ENCODE peak calls at places on chromosome 20, in seven cellular contexts. One of them, this sample, is unnamed.
A peak's percentile ranks its signal among the peaks of the same experiment; 100 is the strongest.

GRCh38 chr20:62409935-62410741 is 3.1 kb upstream of the CABLES2 start:
- DNase-seq in bronchial epithelial cell: no peak
- DNase-seq in A549: peak; percentile 51
- DNase-seq in neural progenitor cell: peak; percentile 84
- DNase-seq in heart right ventricle: peak; percentile 60
- DNase-seq in upper lobe of right lung: peak; percentile 84
- DNase-seq in psoas muscle: peak; percentile 47
- DNase-seq in this sample: peak; percentile 78

GRCh38 chr20:21053002-21053762 is 53.0 kb downstream of the LINC00237 start:
- DNase-seq in bronchial epithelial cell: no peak
- DNase-seq in A549: no peak
- DNase-seq in neural progenitor cell: peak; percentile 54
- DNase-seq in heart right ventricle: no peak
- DNase-seq in upper lobe of right lung: no peak
- DNase-seq in psoas muscle: no peak
- DNase-seq in this sample: no peak

GRCh38 chr20:35776513-35777101 is 4.8 kb downstream of the PHF20 start:
- DNase-seq in bronchial epithelial cell: peak; percentile 55
- DNase-seq in A549: peak; percentile 8
- DNase-seq in neural progenitor cell: no peak
- DNase-seq in heart right ventricle: peak; percentile 17
- DNase-seq in upper lobe of right lung: no peak
- DNase-seq in psoas muscle: peak; percentile 64
- DNase-seq in this sample: no peak

GRCh38 chr20:36318166-36318565 is 12.0 kb downstream of the DLGAP4 start:
- DNase-seq in bronchial epithelial cell: no peak
- DNase-seq in A549: no peak
- DNase-seq in neural progenitor cell: no peak
- DNase-seq in heart right ventricle: no peak
- DNase-seq in upper lobe of right lung: peak; percentile 34
- DNase-seq in psoas muscle: no peak
- DNase-seq in this sample: no peak

GRCh38 chr20:57838670-57839142 is 128.9 kb upstream of the PMEPA1 start:
- DNase-seq in bronchial epithelial cell: no peak
- DNase-seq in A549: no peak
- DNase-seq in neural progenitor cell: no peak
- DNase-seq in heart right ventricle: no peak
- DNase-seq in upper lobe of right lung: no peak
- DNase-seq in psoas muscle: no peak
- DNase-seq in this sample: no peak

GRCh38 chr20:17557675-17558006 is 12.2 kb upstream of the DSTN start:
- DNase-seq in bronchial epithelial cell: peak; percentile 97
- DNase-seq in A549: peak; percentile 60
- DNase-seq in neural progenitor cell: no peak
- DNase-seq in heart right ventricle: no peak
- DNase-seq in upper lobe of right lung: no peak
- DNase-seq in psoas muscle: no peak
- DNase-seq in this sample: no peak

GRCh38 chr20:51926670-51927305 is 124.5 kb upstream of the SALL4 start:
- DNase-seq in bronchial epithelial cell: peak; percentile 58
- DNase-seq in A549: no peak
- DNase-seq in neural progenitor cell: no peak
- DNase-seq in heart right ventricle: no peak
- DNase-seq in upper lobe of right lung: no peak
- DNase-seq in psoas muscle: no peak
- DNase-seq in this sample: no peak

GRCh38 chr20:57717797-57718196 is 8.0 kb upstream of the PMEPA1 start:
- DNase-seq in bronchial epithelial cell: peak; percentile 85
- DNase-seq in A549: peak; percentile 86
- DNase-seq in neural progenitor cell: no peak
- DNase-seq in heart right ventricle: no peak
- DNase-seq in upper lobe of right lung: no peak
- DNase-seq in psoas muscle: no peak
- DNase-seq in this sample: no peak

GRCh38 chr20:17228624-17229061 is 1.8 kb downstream of the PCSK2 start:
- DNase-seq in bronchial epithelial cell: no peak
- DNase-seq in A549: no peak
- DNase-seq in neural progenitor cell: peak; percentile 53
- DNase-seq in heart right ventricle: peak; percentile 8
- DNase-seq in upper lobe of right lung: peak; percentile 71
- DNase-seq in psoas muscle: no peak
- DNase-seq in this sample: no peak

GRCh38 chr20:47805951-47806350 is 20.7 kb upstream of the SULF2 start:
- DNase-seq in bronchial epithelial cell: no peak
- DNase-seq in A549: no peak
- DNase-seq in neural progenitor cell: no peak
- DNase-seq in heart right ventricle: no peak
- DNase-seq in upper lobe of right lung: no peak
- DNase-seq in psoas muscle: no peak
- DNase-seq in this sample: no peak

GRCh38 chr20:51562027-51562333 is 19.5 kb upstream of the NFATC2 start:
- DNase-seq in bronchial epithelial cell: no peak
- DNase-seq in A549: no peak
- DNase-seq in neural progenitor cell: no peak
- DNase-seq in heart right ventricle: no peak
- DNase-seq in upper lobe of right lung: no peak
- DNase-seq in psoas muscle: no peak
- DNase-seq in this sample: no peak

GRCh38 chr20:20489054-20489453 is 121.2 kb downstream of the INSM1 start:
- DNase-seq in bronchial epithelial cell: no peak
- DNase-seq in A549: no peak
- DNase-seq in neural progenitor cell: no peak
- DNase-seq in heart right ventricle: no peak
- DNase-seq in upper lobe of right lung: no peak
- DNase-seq in psoas muscle: no peak
- DNase-seq in this sample: peak; percentile 31

GRCh38 chr20:57657537-57658446 is 37.6 kb upstream of the ZBP1 start:
- DNase-seq in bronchial epithelial cell: peak; percentile 85
- DNase-seq in A549: no peak
- DNase-seq in neural progenitor cell: no peak
- DNase-seq in heart right ventricle: peak; percentile 60
- DNase-seq in upper lobe of right lung: peak; percentile 88
- DNase-seq in psoas muscle: peak; percentile 45
- DNase-seq in this sample: no peak

GRCh38 chr20:63372971-63373885 is 12.1 kb upstream of the CHRNA4 start:
- DNase-seq in bronchial epithelial cell: no peak
- DNase-seq in A549: no peak
- DNase-seq in neural progenitor cell: no peak
- DNase-seq in heart right ventricle: peak; percentile 2
- DNase-seq in upper lobe of right lung: no peak
- DNase-seq in psoas muscle: no peak
- DNase-seq in this sample: no peak

GRCh38 chr20:30168025-30168799 is 1089.3 kb upstream of the DEFB115 start:
- DNase-seq in bronchial epithelial cell: no peak
- DNase-seq in A549: no peak
- DNase-seq in neural progenitor cell: no peak
- DNase-seq in heart right ventricle: peak; percentile 43
- DNase-seq in upper lobe of right lung: peak; percentile 61
- DNase-seq in psoas muscle: no peak
- DNase-seq in this sample: peak; percentile 14

GRCh38 chr20:14691994-14692393 is 354.6 kb upstream of the FLRT3 start:
- DNase-seq in bronchial epithelial cell: peak; percentile 50
- DNase-seq in A549: no peak
- DNase-seq in neural progenitor cell: no peak
- DNase-seq in heart right ventricle: no peak
- DNase-seq in upper lobe of right lung: no peak
- DNase-seq in psoas muscle: no peak
- DNase-seq in this sample: no peak

GRCh38 chr20:44247676-44248419 is 740 bp downstream of the GDAP1L1 start:
- DNase-seq in bronchial epithelial cell: peak; percentile 3
- DNase-seq in A549: peak; percentile 35
- DNase-seq in neural progenitor cell: peak; percentile 94
- DNase-seq in heart right ventricle: peak; percentile 40
- DNase-seq in upper lobe of right lung: no peak
- DNase-seq in psoas muscle: no peak
- DNase-seq in this sample: peak; percentile 64

GRCh38 chr20:63896136-63896890 is 1.4 kb downstream of the DNAJC5 start:
- DNase-seq in bronchial epithelial cell: peak; percentile 31
- DNase-seq in A549: no peak
- DNase-seq in neural progenitor cell: peak; percentile 33
- DNase-seq in heart right ventricle: peak; percentile 48
- DNase-seq in upper lobe of right lung: peak; percentile 81
- DNase-seq in psoas muscle: peak; percentile 57
- DNase-seq in this sample: peak; percentile 75

GRCh38 chr20:32429343-32429742 is 71.2 kb downstream of the ASXL1 start:
- DNase-seq in bronchial epithelial cell: no peak
- DNase-seq in A549: no peak
- DNase-seq in neural progenitor cell: no peak
- DNase-seq in heart right ventricle: no peak
- DNase-seq in upper lobe of right lung: no peak
- DNase-seq in psoas muscle: no peak
- DNase-seq in this sample: peak; percentile 7

GRCh38 chr20:32199006-32199405 is 8.5 kb downstream of the PLAGL2 start:
- DNase-seq in bronchial epithelial cell: no peak
- DNase-seq in A549: no peak
- DNase-seq in neural progenitor cell: no peak
- DNase-seq in heart right ventricle: no peak
- DNase-seq in upper lobe of right lung: no peak
- DNase-seq in psoas muscle: no peak
- DNase-seq in this sample: no peak

GRCh38 chr20:37351689-37352610 is 6.0 kb downstream of the SRC start:
- DNase-seq in bronchial epithelial cell: no peak
- DNase-seq in A549: no peak
- DNase-seq in neural progenitor cell: no peak
- DNase-seq in heart right ventricle: no peak
- DNase-seq in upper lobe of right lung: peak; percentile 20
- DNase-seq in psoas muscle: no peak
- DNase-seq in this sample: no peak

GRCh38 chr20:64176548-64177419 is 12.5 kb downstream of the MYT1 start:
- DNase-seq in bronchial epithelial cell: no peak
- DNase-seq in A549: no peak
- DNase-seq in neural progenitor cell: no peak
- DNase-seq in heart right ventricle: no peak
- DNase-seq in upper lobe of right lung: no peak
- DNase-seq in psoas muscle: no peak
- DNase-seq in this sample: no peak

GRCh38 chr20:57071283-57071701 is 195.1 kb downstream of the BMP7 start:
- DNase-seq in bronchial epithelial cell: no peak
- DNase-seq in A549: no peak
- DNase-seq in neural progenitor cell: peak; percentile 77
- DNase-seq in heart right ventricle: no peak
- DNase-seq in upper lobe of right lung: peak; percentile 10
- DNase-seq in psoas muscle: no peak
- DNase-seq in this sample: no peak

GRCh38 chr20:17621229-17621968 is 51.5 kb downstream of the DSTN start:
- DNase-seq in bronchial epithelial cell: no peak
- DNase-seq in A549: no peak
- DNase-seq in neural progenitor cell: no peak
- DNase-seq in heart right ventricle: no peak
- DNase-seq in upper lobe of right lung: peak; percentile 32
- DNase-seq in psoas muscle: no peak
- DNase-seq in this sample: peak; percentile 19

GRCh38 chr20:17905544-17905943 is 63.0 kb downstream of the SNX5 start:
- DNase-seq in bronchial epithelial cell: no peak
- DNase-seq in A549: no peak
- DNase-seq in neural progenitor cell: no peak
- DNase-seq in heart right ventricle: no peak
- DNase-seq in upper lobe of right lung: no peak
- DNase-seq in psoas muscle: no peak
- DNase-seq in this sample: no peak

GRCh38 chr20:50191566-50192363 is 1.1 kb downstream of the CEBPB start:
- DNase-seq in bronchial epithelial cell: no peak
- DNase-seq in A549: peak; percentile 75
- DNase-seq in neural progenitor cell: peak; percentile 84
- DNase-seq in heart right ventricle: peak; percentile 55
- DNase-seq in upper lobe of right lung: peak; percentile 80
- DNase-seq in psoas muscle: peak; percentile 53
- DNase-seq in this sample: peak; percentile 76
- TF ChIP-seq CTCF in bronchial epithelial cell: peak; percentile 37
- TF ChIP-seq CTCF in A549: no peak
- TF ChIP-seq CTCF in neural progenitor cell: peak; percentile 49
- TF ChIP-seq CTCF in heart right ventricle: peak; percentile 29
- TF ChIP-seq CTCF in upper lobe of right lung: peak; percentile 30
- TF ChIP-seq CTCF in psoas muscle: peak; percentile 54
- TF ChIP-seq CTCF in this sample: peak; percentile 31

GRCh38 chr20:25699914-25700313 is 3.3 kb upstream of the ZNF337 start:
- DNase-seq in bronchial epithelial cell: peak; percentile 23
- DNase-seq in A549: peak; percentile 53
- DNase-seq in neural progenitor cell: no peak
- DNase-seq in heart right ventricle: no peak
- DNase-seq in upper lobe of right lung: no peak
- DNase-seq in psoas muscle: no peak
- DNase-seq in this sample: no peak

GRCh38 chr20:25697132-25697446 is 436 bp upstream of the ZNF337 start:
- DNase-seq in bronchial epithelial cell: no peak
- DNase-seq in A549: no peak
- DNase-seq in neural progenitor cell: no peak
- DNase-seq in heart right ventricle: no peak
- DNase-seq in upper lobe of right lung: no peak
- DNase-seq in psoas muscle: no peak
- DNase-seq in this sample: no peak

GRCh38 chr20:25692499-25692898 is 4.2 kb downstream of the ZNF337 start:
- DNase-seq in bronchial epithelial cell: no peak
- DNase-seq in A549: no peak
- DNase-seq in neural progenitor cell: no peak
- DNase-seq in heart right ventricle: no peak
- DNase-seq in upper lobe of right lung: no peak
- DNase-seq in psoas muscle: no peak
- DNase-seq in this sample: no peak

GRCh38 chr20:25695532-25696383 is 895 bp downstream of the ZNF337 start:
- DNase-seq in bronchial epithelial cell: no peak
- DNase-seq in A549: no peak
- DNase-seq in neural progenitor cell: peak; percentile 36
- DNase-seq in heart right ventricle: no peak
- DNase-seq in upper lobe of right lung: no peak
- DNase-seq in psoas muscle: no peak
- DNase-seq in this sample: peak; percentile 35

GRCh38 chr20:25696384-25697131 is at the start of gene ZNF337:
- DNase-seq in bronchial epithelial cell: peak; percentile 81
- DNase-seq in A549: peak; percentile 97
- DNase-seq in neural progenitor cell: peak; percentile 97
- DNase-seq in heart right ventricle: peak; percentile 96
- DNase-seq in upper lobe of right lung: peak; percentile 97
- DNase-seq in psoas muscle: peak; percentile 96
- DNase-seq in this sample: peak; percentile 94
- TF ChIP-seq CTCF in bronchial epithelial cell: peak; percentile 37
- TF ChIP-seq CTCF in A549: no peak
- TF ChIP-seq CTCF in neural progenitor cell: peak; percentile 35
- TF ChIP-seq CTCF in heart right ventricle: no peak
- TF ChIP-seq CTCF in upper lobe of right lung: peak; percentile 14
- TF ChIP-seq CTCF in psoas muscle: peak; percentile 21
- TF ChIP-seq CTCF in this sample: no peak

DNA sequence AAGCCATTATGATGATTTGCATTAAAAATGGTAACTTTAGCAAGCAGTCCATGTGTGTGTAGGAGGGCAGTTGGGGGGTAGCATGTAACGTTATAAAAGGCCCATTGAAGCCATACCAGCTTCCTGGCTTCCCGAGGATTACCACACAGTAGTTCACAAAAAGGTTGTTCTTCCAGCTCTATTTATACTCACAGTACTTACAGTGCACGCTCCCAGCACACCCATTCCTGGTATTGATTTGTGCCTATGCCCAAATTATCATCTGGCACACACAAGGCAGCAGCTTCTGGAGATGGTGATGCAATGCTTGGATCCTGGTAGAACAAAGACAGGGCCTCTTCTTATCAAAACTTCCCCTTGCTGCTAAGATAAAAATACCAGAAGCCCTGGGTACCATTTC is 436.8 kb downstream of the HAO1 start:
- DNase-seq in bronchial epithelial cell: no peak
- DNase-seq in A549: no peak
- DNase-seq in neural progenitor cell: no peak
- DNase-seq in heart right ventricle: no peak
- DNase-seq in upper lobe of right lung: no peak
- DNase-seq in psoas muscle: no peak
- DNase-seq in this sample: no peak
- TF ChIP-seq CTCF in bronchial epithelial cell: no peak
- TF ChIP-seq CTCF in A549: no peak
- TF ChIP-seq CTCF in neural progenitor cell: no peak
- TF ChIP-seq CTCF in heart right ventricle: no peak
- TF ChIP-seq CTCF in upper lobe of right lung: no peak
- TF ChIP-seq CTCF in psoas muscle: no peak
- TF ChIP-seq CTCF in this sample: no peak

GRCh38 chr20:4949833-4950178 is 51.5 kb downstream of the SLC23A2 start:
- DNase-seq in bronchial epithelial cell: peak; percentile 38
- DNase-seq in A549: peak; percentile 46
- DNase-seq in neural progenitor cell: peak; percentile 51
- DNase-seq in heart right ventricle: no peak
- DNase-seq in upper lobe of right lung: no peak
- DNase-seq in psoas muscle: no peak
- DNase-seq in this sample: peak; percentile 46
- TF ChIP-seq CTCF in bronchial epithelial cell: peak; percentile 56
- TF ChIP-seq CTCF in A549: peak; percentile 64
- TF ChIP-seq CTCF in neural progenitor cell: peak; percentile 54
- TF ChIP-seq CTCF in heart right ventricle: peak; percentile 28
- TF ChIP-seq CTCF in upper lobe of right lung: peak; percentile 69
- TF ChIP-seq CTCF in psoas muscle: peak; percentile 27
- TF ChIP-seq CTCF in this sample: peak; percentile 43